ENCODE peak calls at places on chromosomes 4 and X, in five cellular contexts. V is CD8-positive, alpha-beta T cell; R is B cell; N is GM12865; T is type B pancreatic cell. P is an unnamed sample.

GRCh38 chr4:88706574-88706973 is 8.9 kb upstream of the NAP1L5 start:
- DNase-seq in T (no peak), R (no peak), N (no peak), V (no peak), P (no peak)

GRCh38 chr4:148651991-148652390 is 209.8 kb upstream of the NR3C2 start:
- DNase-seq in R (no peak), N (no peak), V (no peak), T (no peak), P (no peak)

GRCh38 chr4:17174751-17175150 is 276.3 kb upstream of the LDB2 start:
- DNase-seq in T (no peak), N (no peak), V (no peak), R (no peak), P (no peak)

GRCh38 chrX:85569691-85570090 is 190.2 kb upstream of the POF1B start:
- DNase-seq in V (no peak), N (no peak), T (no peak), R (no peak), P (no peak)

GRCh38 chr4:174633399-174633798 is 111.1 kb upstream of the HPGD start:
- DNase-seq in T (no peak), N (no peak), V (no peak), R (no peak), P (no peak)

GRCh38 chr4:128825226-128825625 is 15.7 kb downstream of the JADE1 start:
- DNase-seq in R (no peak), V (no peak), T (peak), N (no peak), P (no peak)

GRCh38 chr4:3766791-3767561 is 791 bp downstream of the ADRA2C start:
- DNase-seq in N (no peak), R (no peak), V (no peak), T (no peak), P (no peak)

GRCh38 chr4:81436096-81436495 is 35.6 kb downstream of the RASGEF1B start:
- DNase-seq in N (no peak), T (no peak), V (no peak), R (no peak), P (no peak)

GRCh38 chr4:25154594-25155265 is 5.5 kb downstream of the SEPSECS start:
- DNase-seq in T (no peak), R (no peak), V (no peak), N (no peak), P (no peak)

GRCh38 chr4:186771624-186772023 is 48.0 kb upstream of the FAT1 start:
- DNase-seq in V (no peak), R (no peak), N (no peak), T (no peak), P (no peak)

GRCh38 chrX:47687249-47687648 is 28.3 kb upstream of the UXT start:
- DNase-seq in T (no peak), V (no peak), R (no peak), N (no peak), P (no peak)

DNA sequence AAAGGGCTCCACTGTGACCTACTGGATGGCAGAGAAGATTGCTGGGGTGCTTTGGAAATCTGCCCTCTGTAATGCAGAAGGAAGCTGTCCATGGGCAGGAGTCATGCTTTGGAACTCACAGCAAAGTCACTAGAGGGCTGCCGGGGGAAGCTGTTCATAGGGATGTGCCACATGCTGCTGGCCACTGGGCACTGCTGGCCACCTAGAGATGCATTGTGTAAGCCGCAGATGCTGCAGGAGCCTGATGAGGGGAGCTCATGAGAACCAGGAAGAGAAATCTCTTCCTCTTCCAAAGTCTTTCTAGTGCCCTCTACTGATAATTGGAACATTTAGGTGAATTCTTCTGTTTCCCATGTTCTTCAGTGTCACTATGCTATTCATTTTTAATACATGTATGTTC is 31.2 kb upstream of the UXT start:
- DNase-seq in R (no peak), T (no peak), V (no peak), N (no peak), P (no peak)
- TF ChIP-seq CTCF in R (no peak), T (no peak), V (no peak), N (no peak), P (no peak)

DNA sequence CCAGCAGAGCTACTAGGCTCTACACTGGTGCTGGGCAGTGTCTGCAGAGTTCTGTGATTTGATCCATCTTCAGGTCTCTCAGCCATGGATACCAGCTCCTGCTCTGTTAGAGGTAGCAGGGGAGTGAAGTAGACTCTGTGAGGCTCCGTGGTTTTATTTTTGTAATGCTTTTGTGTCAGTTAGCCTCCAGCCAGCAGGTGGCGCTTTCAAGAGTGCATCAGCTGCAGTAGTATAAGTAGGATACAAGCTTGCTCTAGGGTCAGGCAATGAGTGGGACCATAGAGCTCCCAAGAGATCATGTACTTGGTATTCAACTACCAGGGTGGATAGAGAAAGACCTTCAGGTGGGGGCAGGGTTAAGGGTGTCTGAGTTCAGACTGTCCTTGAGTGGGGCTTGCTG is 362.5 kb upstream of the TRAM1L1 start:
- DNase-seq in R (no peak), V (no peak), T (no peak), N (peak), P (no peak)
- TF ChIP-seq CTCF in R (no peak), V (no peak), T (peak), N (peak), P (peak)

GRCh38 chr4:123823244-123823643 is 426.6 kb downstream of the SPRY1 start:
- DNase-seq in T (no peak), R (no peak), N (no peak), V (no peak), P (no peak)
- TF ChIP-seq CTCF in T (no peak), R (no peak), N (no peak), V (no peak), P (no peak)

GRCh38 chrX:101348452-101349222 is at the start of gene TIMM8A:
- DNase-seq in R (peak), N (peak), T (peak), V (peak), P (peak)
- TF ChIP-seq CTCF in R (no peak), N (no peak), T (no peak), V (no peak), P (no peak)

GRCh38 chr4:133584714-133585113 is 435.6 kb downstream of the PCDH10 start:
- DNase-seq in R (no peak), T (no peak), V (no peak), N (no peak), P (no peak)
- TF ChIP-seq CTCF in R (no peak), T (no peak), V (no peak), N (no peak), P (no peak)

GRCh38 chrX:53379008-53379710 is 43.3 kb downstream of the SMC1A start:
- DNase-seq in N (no peak), R (no peak), V (no peak), T (no peak), P (no peak)

GRCh38 chrX:53373307-53373706 is 49.1 kb downstream of the SMC1A start:
- DNase-seq in T (no peak), N (no peak), R (no peak), V (no peak), P (no peak)

GRCh38 chrX:53374222-53374820 is 48.1 kb downstream of the SMC1A start:
- DNase-seq in N (no peak), T (no peak), V (no peak), R (no peak), P (no peak)

GRCh38 chrX:53377464-53377863 is 45.0 kb downstream of the SMC1A start:
- DNase-seq in N (no peak), T (no peak), R (no peak), V (no peak), P (no peak)

DNA sequence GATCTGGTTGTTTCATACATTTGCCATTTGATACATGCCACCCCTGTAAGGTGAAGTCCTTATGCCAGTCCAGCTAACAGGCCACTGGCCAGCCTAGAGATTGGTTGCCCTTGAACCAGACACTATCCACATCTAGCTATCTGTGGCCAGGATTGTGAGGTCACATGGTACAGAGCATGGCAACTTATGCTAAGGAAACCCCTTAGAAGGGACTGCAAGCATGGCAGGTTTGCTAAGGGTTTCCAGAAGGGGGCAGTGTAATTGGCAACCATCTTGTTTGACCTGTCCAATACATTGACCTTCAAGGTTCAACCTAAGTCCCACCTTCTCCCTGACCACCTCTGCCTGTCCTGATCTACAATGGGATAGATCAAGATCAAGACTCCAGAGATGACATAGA is 47.5 kb downstream of the SMC1A start:
- DNase-seq in N (peak), R (no peak), T (no peak), V (no peak), P (no peak)
- TF ChIP-seq CTCF in N (no peak), R (no peak), T (no peak), V (no peak), P (no peak)

DNA sequence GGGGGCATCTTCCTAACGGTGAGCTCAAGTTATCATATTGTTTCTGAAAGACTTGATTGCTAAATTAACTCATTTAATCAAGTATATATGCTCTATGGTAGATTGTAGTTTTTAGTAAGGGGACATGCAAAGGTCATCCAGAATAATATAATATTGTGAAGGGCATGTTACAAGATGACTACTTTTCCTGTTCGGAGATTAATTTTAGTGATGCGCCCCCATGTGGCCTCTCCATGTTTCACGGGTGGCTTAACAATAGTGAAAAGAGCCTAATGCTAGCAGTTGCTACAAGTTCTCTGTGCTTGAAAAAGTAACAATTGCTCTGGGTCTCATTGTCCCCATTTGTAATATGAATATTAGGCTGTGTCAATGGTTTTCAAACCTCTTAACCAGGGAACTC is 12.2 kb downstream of the SMPX start:
- DNase-seq in N (peak), T (no peak), R (peak), V (peak), P (no peak)
- TF ChIP-seq CTCF in N (peak), T (peak), R (peak), V (peak), P (peak)